ENCODE peak calls at places on chromosomes 2 and 18, in four cellular contexts. One of them, this sample, is unnamed.

GRCh38 chr2:69453475-69454129 is 16.4 kb upstream of the NFU1 start:
- DNase-seq in activated CD4-positive, alpha-beta T cell treated with anti-CD3 and anti-CD28 coated beads, Interleukin-2, amount 50 U/mL, for 48 hours: peak; percentile 35
- DNase-seq in RWPE1: no peak
- DNase-seq in ACHN: no peak
- DNase-seq in this sample: no peak

GRCh38 chr2:99636432-99637034 is 146.7 kb upstream of the REV1 start:
- DNase-seq in ACHN: no peak
- DNase-seq in activated CD4-positive, alpha-beta T cell treated with anti-CD3 and anti-CD28 coated beads, Interleukin-2, amount 50 U/mL, for 48 hours: no peak
- DNase-seq in RWPE1: no peak
- DNase-seq in this sample: no peak

GRCh38 chr2:54632733-54633692 is 90.4 kb upstream of the EML6 start:
- DNase-seq in ACHN: peak; percentile 77
- DNase-seq in RWPE1: peak; percentile 39
- DNase-seq in activated CD4-positive, alpha-beta T cell treated with anti-CD3 and anti-CD28 coated beads, Interleukin-2, amount 50 U/mL, for 48 hours: no peak
- DNase-seq in this sample: peak; percentile 49

GRCh38 chr18:61912476-61912875 is 19.7 kb upstream of the RNF152 start:
- DNase-seq in RWPE1: no peak
- DNase-seq in ACHN: no peak
- DNase-seq in activated CD4-positive, alpha-beta T cell treated with anti-CD3 and anti-CD28 coated beads, Interleukin-2, amount 50 U/mL, for 48 hours: no peak
- DNase-seq in this sample: no peak

GRCh38 chr2:20291106-20291564 is 59.5 kb downstream of the PUM2 start:
- DNase-seq in activated CD4-positive, alpha-beta T cell treated with anti-CD3 and anti-CD28 coated beads, Interleukin-2, amount 50 U/mL, for 48 hours: no peak
- DNase-seq in ACHN: peak; percentile 91
- DNase-seq in RWPE1: peak; percentile 88
- DNase-seq in this sample: peak; percentile 88

GRCh38 chr18:55967019-55967418 is 379.0 kb upstream of the TCF4 start:
- DNase-seq in RWPE1: no peak
- DNase-seq in activated CD4-positive, alpha-beta T cell treated with anti-CD3 and anti-CD28 coated beads, Interleukin-2, amount 50 U/mL, for 48 hours: no peak
- DNase-seq in ACHN: no peak
- DNase-seq in this sample: no peak

GRCh38 chr2:118738524-118739308 is 108.7 kb downstream of the EN1 start:
- DNase-seq in ACHN: peak; percentile 88
- DNase-seq in RWPE1: peak; percentile 89
- DNase-seq in activated CD4-positive, alpha-beta T cell treated with anti-CD3 and anti-CD28 coated beads, Interleukin-2, amount 50 U/mL, for 48 hours: no peak
- DNase-seq in this sample: peak; percentile 96

GRCh38 chr2:101807242-101807641 is 109.7 kb downstream of the MAP4K4 start:
- DNase-seq in activated CD4-positive, alpha-beta T cell treated with anti-CD3 and anti-CD28 coated beads, Interleukin-2, amount 50 U/mL, for 48 hours: no peak
- DNase-seq in ACHN: no peak
- DNase-seq in RWPE1: no peak
- DNase-seq in this sample: no peak

GRCh38 chr2:10410716-10411437 is 37.2 kb downstream of the ODC1 start:
- DNase-seq in RWPE1: no peak
- DNase-seq in ACHN: no peak
- DNase-seq in activated CD4-positive, alpha-beta T cell treated with anti-CD3 and anti-CD28 coated beads, Interleukin-2, amount 50 U/mL, for 48 hours: no peak
- DNase-seq in this sample: no peak

GRCh38 chr2:101946372-101946771 is 45.4 kb upstream of the IL1R2 start:
- DNase-seq in RWPE1: no peak
- DNase-seq in activated CD4-positive, alpha-beta T cell treated with anti-CD3 and anti-CD28 coated beads, Interleukin-2, amount 50 U/mL, for 48 hours: no peak
- DNase-seq in ACHN: no peak
- DNase-seq in this sample: no peak

GRCh38 chr2:159046966-159047365 is 78.5 kb downstream of the TANC1 start:
- DNase-seq in activated CD4-positive, alpha-beta T cell treated with anti-CD3 and anti-CD28 coated beads, Interleukin-2, amount 50 U/mL, for 48 hours: no peak
- DNase-seq in ACHN: no peak
- DNase-seq in RWPE1: no peak
- DNase-seq in this sample: no peak

GRCh38 chr2:223001831-223002230 is 50.2 kb upstream of the KCNE4 start:
- DNase-seq in ACHN: no peak
- DNase-seq in RWPE1: no peak
- DNase-seq in activated CD4-positive, alpha-beta T cell treated with anti-CD3 and anti-CD28 coated beads, Interleukin-2, amount 50 U/mL, for 48 hours: no peak
- DNase-seq in this sample: no peak

GRCh38 chr2:151178187-151178586 is 83.5 kb downstream of the RBM43 start:
- DNase-seq in activated CD4-positive, alpha-beta T cell treated with anti-CD3 and anti-CD28 coated beads, Interleukin-2, amount 50 U/mL, for 48 hours: no peak
- DNase-seq in ACHN: no peak
- DNase-seq in RWPE1: no peak
- DNase-seq in this sample: no peak

GRCh38 chr2:239145601-239146000 is 255.2 kb downstream of the HDAC4 start:
- DNase-seq in ACHN: no peak
- DNase-seq in activated CD4-positive, alpha-beta T cell treated with anti-CD3 and anti-CD28 coated beads, Interleukin-2, amount 50 U/mL, for 48 hours: no peak
- DNase-seq in RWPE1: no peak
- DNase-seq in this sample: no peak

GRCh38 chr2:105718846-105719432 is 25.8 kb upstream of the NCK2 start:
- DNase-seq in ACHN: no peak
- DNase-seq in activated CD4-positive, alpha-beta T cell treated with anti-CD3 and anti-CD28 coated beads, Interleukin-2, amount 50 U/mL, for 48 hours: no peak
- DNase-seq in RWPE1: no peak
- DNase-seq in this sample: no peak

GRCh38 chr2:39568561-39569006 is 97.1 kb upstream of the TMEM178A start:
- DNase-seq in RWPE1: peak; percentile 77
- DNase-seq in activated CD4-positive, alpha-beta T cell treated with anti-CD3 and anti-CD28 coated beads, Interleukin-2, amount 50 U/mL, for 48 hours: no peak
- DNase-seq in ACHN: peak; percentile 51
- DNase-seq in this sample: peak; percentile 61

GRCh38 chr2:45114221-45114955 is 105.1 kb upstream of the SIX2 start:
- DNase-seq in ACHN: no peak
- DNase-seq in RWPE1: no peak
- DNase-seq in activated CD4-positive, alpha-beta T cell treated with anti-CD3 and anti-CD28 coated beads, Interleukin-2, amount 50 U/mL, for 48 hours: no peak
- DNase-seq in this sample: no peak

GRCh38 chr2:142557391-142557790 is 320.1 kb upstream of the KYNU start:
- DNase-seq in RWPE1: no peak
- DNase-seq in ACHN: no peak
- DNase-seq in activated CD4-positive, alpha-beta T cell treated with anti-CD3 and anti-CD28 coated beads, Interleukin-2, amount 50 U/mL, for 48 hours: no peak
- DNase-seq in this sample: no peak

GRCh38 chr18:56233595-56233994 is 404.8 kb downstream of the TXNL1 start:
- DNase-seq in RWPE1: peak; percentile 25
- DNase-seq in ACHN: no peak
- DNase-seq in activated CD4-positive, alpha-beta T cell treated with anti-CD3 and anti-CD28 coated beads, Interleukin-2, amount 50 U/mL, for 48 hours: no peak
- DNase-seq in this sample: peak; percentile 75

GRCh38 chr2:172081248-172082022 is 3.9 kb upstream of the DLX1 start:
- DNase-seq in ACHN: no peak
- DNase-seq in activated CD4-positive, alpha-beta T cell treated with anti-CD3 and anti-CD28 coated beads, Interleukin-2, amount 50 U/mL, for 48 hours: no peak
- DNase-seq in RWPE1: no peak
- DNase-seq in this sample: no peak

GRCh38 chr2:239469101-239469960 is 68.5 kb upstream of the HDAC4 start:
- DNase-seq in RWPE1: no peak
- DNase-seq in ACHN: no peak
- DNase-seq in activated CD4-positive, alpha-beta T cell treated with anti-CD3 and anti-CD28 coated beads, Interleukin-2, amount 50 U/mL, for 48 hours: no peak
- DNase-seq in this sample: no peak

GRCh38 chr2:24365051-24365450 is 4.7 kb upstream of the ITSN2 start:
- DNase-seq in activated CD4-positive, alpha-beta T cell treated with anti-CD3 and anti-CD28 coated beads, Interleukin-2, amount 50 U/mL, for 48 hours: no peak
- DNase-seq in ACHN: no peak
- DNase-seq in RWPE1: no peak
- DNase-seq in this sample: peak; percentile 68

GRCh38 chr2:43798300-43798699 is 24.5 kb downstream of the DYNC2LI1 start:
- DNase-seq in ACHN: no peak
- DNase-seq in activated CD4-positive, alpha-beta T cell treated with anti-CD3 and anti-CD28 coated beads, Interleukin-2, amount 50 U/mL, for 48 hours: no peak
- DNase-seq in RWPE1: peak; percentile 17
- DNase-seq in this sample: no peak

GRCh38 chr2:16003809-16004208 is 63.5 kb downstream of the MYCN start:
- DNase-seq in ACHN: no peak
- DNase-seq in RWPE1: no peak
- DNase-seq in activated CD4-positive, alpha-beta T cell treated with anti-CD3 and anti-CD28 coated beads, Interleukin-2, amount 50 U/mL, for 48 hours: no peak
- DNase-seq in this sample: no peak

GRCh38 chr2:160674076-160674630 is 180.5 kb upstream of the RBMS1 start:
- DNase-seq in RWPE1: no peak
- DNase-seq in activated CD4-positive, alpha-beta T cell treated with anti-CD3 and anti-CD28 coated beads, Interleukin-2, amount 50 U/mL, for 48 hours: no peak
- DNase-seq in ACHN: no peak
- DNase-seq in this sample: no peak

GRCh38 chr18:22489694-22490093 is 72.0 kb upstream of the CTAGE1 start:
- DNase-seq in RWPE1: peak; percentile 57
- DNase-seq in ACHN: no peak
- DNase-seq in activated CD4-positive, alpha-beta T cell treated with anti-CD3 and anti-CD28 coated beads, Interleukin-2, amount 50 U/mL, for 48 hours: no peak
- DNase-seq in this sample: peak; percentile 72

GRCh38 chr2:240622631-240623235 is 2.5 kb upstream of the GPR35 start:
- DNase-seq in ACHN: no peak
- DNase-seq in activated CD4-positive, alpha-beta T cell treated with anti-CD3 and anti-CD28 coated beads, Interleukin-2, amount 50 U/mL, for 48 hours: no peak
- DNase-seq in RWPE1: no peak
- DNase-seq in this sample: no peak

GRCh38 chr2:3299130-3299529 is 78.5 kb downstream of the EIPR1 start:
- DNase-seq in activated CD4-positive, alpha-beta T cell treated with anti-CD3 and anti-CD28 coated beads, Interleukin-2, amount 50 U/mL, for 48 hours: no peak
- DNase-seq in RWPE1: no peak
- DNase-seq in ACHN: no peak
- DNase-seq in this sample: no peak

GRCh38 chr18:22999212-22999611 is 66.1 kb downstream of the RBBP8 start:
- DNase-seq in RWPE1: no peak
- DNase-seq in activated CD4-positive, alpha-beta T cell treated with anti-CD3 and anti-CD28 coated beads, Interleukin-2, amount 50 U/mL, for 48 hours: no peak
- DNase-seq in ACHN: no peak
- DNase-seq in this sample: no peak

This sample was measured in epithelial cell of esophagus.